ENCODE peak calls at places on chromosomes 7 and 10, in seven cellular contexts. Z, D, S, V, X, J and H are unnamed samples.
A peak's percentile ranks its signal among the peaks of the same experiment; 100 is the strongest.

GRCh38 chr10:69056129-69056528 is 31.8 kb upstream of the SRGN start:
- DNase-seq in Z (no peak), D (no peak), S (peak; percentile 68), V (no peak), X (no peak), J (no peak), H (no peak)

GRCh38 chr7:34165927-34166550 is 260.7 kb downstream of the BMPER start:
- DNase-seq in Z (no peak), D (peak; percentile 60), S (peak; percentile 44), V (no peak), X (no peak), J (no peak), H (peak; percentile 30)

GRCh38 chr7:116395125-116395791 is 104.3 kb upstream of the CAV2 start:
- DNase-seq in Z (no peak), D (peak; percentile 94), S (no peak), V (no peak), X (no peak), J (no peak), H (peak; percentile 59)

GRCh38 chr7:18590744-18591340 is 95.3 kb downstream of the HDAC9 start:
- DNase-seq in Z (no peak), D (peak; percentile 67), S (peak; percentile 64), V (no peak), X (no peak), J (no peak), H (no peak)

GRCh38 chr7:131845573-131846337 is 289.3 kb upstream of the PODXL start:
- DNase-seq in Z (no peak), D (no peak), S (no peak), V (no peak), X (no peak), J (no peak), H (no peak)

GRCh38 chr7:106003525-106004064 is 40.5 kb downstream of the CDHR3 start:
- DNase-seq in Z (no peak), D (no peak), S (no peak), V (no peak), X (no peak), J (no peak), H (no peak)

GRCh38 chr7:149027055-149027454 is 1.2 kb downstream of the PDIA4 start:
- DNase-seq in Z (no peak), D (no peak), S (no peak), V (no peak), X (no peak), J (no peak), H (no peak)

GRCh38 chr10:6009961-6010360 is 32.6 kb upstream of the IL15RA start:
- DNase-seq in Z (no peak), D (peak; percentile 18), S (no peak), V (no peak), X (no peak), J (no peak), H (no peak)

GRCh38 chr10:28492093-28492492 is 40.8 kb upstream of the WAC start:
- DNase-seq in Z (no peak), D (no peak), S (peak; percentile 70), V (no peak), X (no peak), J (no peak), H (no peak)

GRCh38 chr7:47759056-47759706 is 177.3 kb upstream of the TNS3 start:
- DNase-seq in Z (no peak), D (no peak), S (peak; percentile 22), V (no peak), X (no peak), J (no peak), H (no peak)

GRCh38 chr7:142556745-142557144 is 192.5 kb upstream of the PRSS1 start:
- DNase-seq in Z (peak; percentile 71), D (peak; percentile 99), S (peak; percentile 82), V (no peak), X (peak; percentile 18), J (peak; percentile 67), H (peak; percentile 58)

GRCh38 chr10:51747211-51747610 is 47.8 kb upstream of the CSTF2T start:
- DNase-seq in Z (no peak), D (no peak), S (no peak), V (no peak), X (no peak), J (no peak), H (no peak)

GRCh38 chr10:36448760-36449681 is 676.4 kb upstream of the ANKRD30A start:
- DNase-seq in Z (no peak), D (peak; percentile 42), S (no peak), V (no peak), X (no peak), J (no peak), H (no peak)

GRCh38 chr10:99827906-99828305 is 45.5 kb downstream of the ABCC2 start:
- DNase-seq in Z (no peak), D (peak; percentile 72), S (no peak), V (no peak), X (no peak), J (no peak), H (no peak)

GRCh38 chr10:103800110-103800509 is 55.3 kb downstream of the SH3PXD2A start:
- DNase-seq in Z (no peak), D (no peak), S (no peak), V (no peak), X (no peak), J (no peak), H (no peak)

GRCh38 chr7:28841766-28842165 is 116.4 kb downstream of the TRIL start:
- DNase-seq in Z (no peak), D (no peak), S (no peak), V (no peak), X (no peak), J (no peak), H (no peak)

GRCh38 chr7:50584793-50585399 is 19.7 kb upstream of the DDC start:
- DNase-seq in Z (no peak), D (no peak), S (no peak), V (no peak), X (no peak), J (peak; percentile 71), H (no peak)

GRCh38 chr10:97230146-97230545 is 44.4 kb upstream of the SLIT1 start:
- DNase-seq in Z (no peak), D (peak; percentile 68), S (no peak), V (no peak), X (no peak), J (no peak), H (no peak)

GRCh38 chr7:110442386-110442837 is 648.5 kb upstream of the LRRN3 start:
- DNase-seq in Z (no peak), D (peak; percentile 37), S (peak; percentile 67), V (no peak), X (no peak), J (peak; percentile 44), H (peak; percentile 22)

GRCh38 chr10:92327445-92328433 is 36.8 kb downstream of the MARCHF5 start:
- DNase-seq in Z (no peak), D (no peak), S (no peak), V (no peak), X (peak; percentile 35), J (no peak), H (no peak)

DNA sequence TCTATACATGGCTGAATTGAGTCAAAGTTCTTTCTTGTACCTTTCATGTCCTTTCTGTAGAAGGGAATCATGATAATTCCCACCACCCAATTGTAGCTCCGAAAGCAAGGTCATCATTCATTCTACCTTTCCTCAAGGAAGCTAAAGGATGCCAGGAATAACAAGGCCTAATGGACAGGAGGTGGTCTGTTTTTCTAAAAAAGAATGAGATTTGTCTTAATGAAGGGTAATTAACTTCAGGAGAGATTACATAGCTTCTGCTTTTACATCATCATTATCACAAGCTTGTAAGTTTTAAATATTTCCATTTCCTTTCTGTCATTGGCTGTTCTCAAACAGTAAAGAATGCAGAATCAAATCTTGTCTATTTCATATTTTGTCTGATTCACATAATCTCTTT is 249.5 kb upstream of the SORCS1 start:
- DNase-seq in Z (no peak), D (no peak), S (no peak), V (no peak), X (no peak), J (no peak), H (no peak)
- TF ChIP-seq POLR2A in Z (no peak), D (no peak), S (no peak), V (no peak), X (no peak), J (no peak), H (no peak)

GRCh38 chr7:150686030-150686626 is 622 bp downstream of the GIMAP2 start:
- DNase-seq in Z (no peak), D (no peak), S (peak; percentile 40), V (no peak), X (no peak), J (no peak), H (no peak)
- TF ChIP-seq POLR2A in Z (no peak), D (no peak), S (no peak), V (peak; percentile 15), X (no peak), J (no peak), H (no peak)

GRCh38 chr7:98285132-98286092 is 3.9 kb downstream of the BRI3 start:
- DNase-seq in Z (no peak), D (no peak), S (no peak), V (no peak), X (no peak), J (no peak), H (no peak)

GRCh38 chr7:98284335-98285036 is 3.0 kb downstream of the BRI3 start:
- DNase-seq in Z (no peak), D (peak; percentile 42), S (no peak), V (no peak), X (peak; percentile 92), J (peak; percentile 77), H (peak; percentile 78)

GRCh38 chr7:98287486-98287959 is 6.0 kb downstream of the BRI3 start:
- DNase-seq in Z (no peak), D (no peak), S (no peak), V (no peak), X (peak; percentile 82), J (peak; percentile 62), H (no peak)

GRCh38 chr7:98286701-98287485 is 5.4 kb downstream of the BRI3 start:
- DNase-seq in Z (no peak), D (no peak), S (no peak), V (no peak), X (no peak), J (peak; percentile 52), H (no peak)

DNA sequence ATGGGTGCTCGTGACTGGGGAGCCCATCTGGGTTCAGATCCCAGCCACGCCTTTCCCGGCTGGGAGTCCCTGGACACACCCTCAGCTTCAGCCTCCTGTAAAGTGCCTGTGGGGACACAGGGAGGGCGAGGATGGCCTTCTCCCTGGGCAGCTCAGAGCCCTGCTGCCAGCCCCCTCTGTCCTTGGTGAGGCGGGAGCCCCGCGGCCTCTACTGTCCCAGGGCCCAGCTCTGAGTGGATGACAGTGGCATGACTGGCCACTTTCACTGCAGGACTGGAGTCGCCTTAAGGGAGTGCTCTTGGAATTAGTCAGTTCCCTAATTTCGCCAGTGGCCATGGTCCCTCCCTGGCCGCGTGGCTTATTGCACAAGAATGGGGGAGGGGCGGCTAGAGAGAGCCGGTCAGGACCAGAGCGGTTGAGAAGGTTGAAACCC is 4.6 kb downstream of the BRI3 start:
- DNase-seq in Z (peak; percentile 93), D (peak; percentile 55), S (peak; percentile 70), V (no peak), X (peak; percentile 53), J (peak; percentile 73), H (no peak)
- TF ChIP-seq POLR2A in Z (peak; percentile 47), D (no peak), S (no peak), V (no peak), X (no peak), J (peak; percentile 27), H (peak; percentile 27)

GRCh38 chr7:121214652-121215051 is 114.1 kb upstream of the WNT16 start:
- DNase-seq in Z (no peak), D (peak; percentile 34), S (no peak), V (no peak), X (no peak), J (no peak), H (no peak)

GRCh38 chr7:121211253-121211652 is 117.5 kb upstream of the WNT16 start:
- DNase-seq in Z (no peak), D (no peak), S (no peak), V (no peak), X (no peak), J (no peak), H (no peak)

GRCh38 chr7:121212031-121212430 is 116.8 kb upstream of the WNT16 start:
- DNase-seq in Z (no peak), D (no peak), S (no peak), V (no peak), X (no peak), J (no peak), H (no peak)
- TF ChIP-seq POLR2A in Z (no peak), D (no peak), S (no peak), V (no peak), X (no peak), J (no peak), H (no peak)